ENCODE peak calls at places on chromosomes 2 and 18, in ten cellular contexts. Q, A, V, F, J, C, S, L, U and P are unnamed samples.

GRCh38 chr18:45874501-45875184 is 49.2 kb downstream of the SIGLEC15 start:
- DNase-seq in Q (no peak), A (peak), V (no peak), F (no peak), J (no peak), C (no peak), S (peak), L (peak), U (no peak), P (no peak)

GRCh38 chr2:20762945-20763683 is 59.8 kb downstream of the LDAH start:
- DNase-seq in Q (no peak), A (no peak), V (no peak), F (no peak), J (no peak), C (no peak), S (no peak), L (no peak), U (no peak), P (no peak)

GRCh38 chr2:143807677-143808076 is 678.5 kb downstream of the ARHGAP15 start:
- DNase-seq in Q (no peak), A (no peak), V (no peak), F (no peak), J (no peak), C (no peak), S (no peak), L (peak), U (no peak), P (no peak)

GRCh38 chr2:189783927-189784867 is at the start of the genes ORMDL1 and PMS1:
- DNase-seq in Q (peak), A (peak), V (peak), F (peak), J (peak), C (peak), S (peak), L (peak), U (peak), P (peak)

GRCh38 chr18:58579561-58580047 is 49.3 kb downstream of the ALPK2 start:
- DNase-seq in Q (no peak), A (no peak), V (no peak), F (peak), J (no peak), C (peak), S (peak), L (peak), U (peak), P (no peak)

GRCh38 chr2:196268538-196269338 is 97.4 kb upstream of the STK17B start:
- DNase-seq in Q (no peak), A (no peak), V (no peak), F (no peak), J (no peak), C (peak), S (no peak), L (no peak), U (no peak), P (no peak)

GRCh38 chr2:118923371-118923770 is 18.6 kb upstream of the MARCO start:
- DNase-seq in Q (no peak), A (no peak), V (no peak), F (no peak), J (no peak), C (peak), S (no peak), L (no peak), U (no peak), P (no peak)

GRCh38 chr18:40371673-40372072 is 1583.4 kb upstream of the PIK3C3 start:
- DNase-seq in Q (no peak), A (no peak), V (no peak), F (no peak), J (peak), C (peak), S (peak), L (peak), U (no peak), P (no peak)

GRCh38 chr2:156908825-156909224 is 348.7 kb upstream of the GALNT5 start:
- DNase-seq in Q (no peak), A (no peak), V (no peak), F (peak), J (peak), C (peak), S (peak), L (peak), U (no peak), P (no peak)

GRCh38 chr2:210961249-210961648 is 404.9 kb downstream of the CPS1 start:
- DNase-seq in Q (no peak), A (no peak), V (no peak), F (no peak), J (peak), C (peak), S (peak), L (no peak), U (no peak), P (no peak)

GRCh38 chr2:71538241-71538640 is 84.9 kb downstream of the DYSF start:
- DNase-seq in Q (no peak), A (no peak), V (no peak), F (no peak), J (no peak), C (no peak), S (no peak), L (no peak), U (no peak), P (no peak)

GRCh38 chr2:38720613-38721241 is 30.4 kb downstream of the SRSF7 start:
- DNase-seq in Q (no peak), A (peak), V (no peak), F (peak), J (peak), C (peak), S (peak), L (peak), U (no peak), P (no peak)

GRCh38 chr2:100817388-100817985 is 2.5 kb upstream of the NPAS2 start:
- DNase-seq in Q (no peak), A (no peak), V (no peak), F (no peak), J (no peak), C (no peak), S (no peak), L (no peak), U (no peak), P (no peak)

GRCh38 chr2:172968061-172968469 is 107.6 kb upstream of the MAP3K20 start:
- DNase-seq in Q (no peak), A (no peak), V (no peak), F (no peak), J (peak), C (peak), S (peak), L (peak), U (peak), P (no peak)

GRCh38 chr2:85661139-85661858 is 6.7 kb downstream of the SFTPB start:
- DNase-seq in Q (no peak), A (no peak), V (no peak), F (no peak), J (no peak), C (no peak), S (no peak), L (no peak), U (no peak), P (no peak)

GRCh38 chr2:73703675-73704074 is 33.5 kb downstream of the TPRKB start:
- DNase-seq in Q (no peak), A (no peak), V (no peak), F (no peak), J (no peak), C (no peak), S (no peak), L (no peak), U (peak), P (peak)

GRCh38 chr2:3505771-3506170 is 13.6 kb downstream of the ADI1 start:
- DNase-seq in Q (no peak), A (peak), V (peak), F (no peak), J (no peak), C (no peak), S (no peak), L (no peak), U (peak), P (no peak)

GRCh38 chr2:120288016-120288373 is 35.3 kb downstream of the RALB start:
- DNase-seq in Q (no peak), A (no peak), V (no peak), F (no peak), J (no peak), C (no peak), S (no peak), L (no peak), U (no peak), P (no peak)